ENCODE peak calls at places on chromosomes 7 and 10, in four cellular contexts. Q, V, S and H are unnamed samples.

GRCh38 chr10:121324678-121325213 is 273.5 kb downstream of the FGFR2 start:
- DNase-seq in S (no peak), Q (no peak), V (no peak), H (no peak)

GRCh38 chr7:46654546-46655443 is 733.7 kb upstream of the IGFBP3 start:
- DNase-seq in V (no peak), S (no peak), Q (no peak), H (no peak)

GRCh38 chr7:75872073-75872782 is 6.6 kb upstream of the RHBDD2 start:
- DNase-seq in Q (no peak), V (no peak), S (no peak), H (no peak)

GRCh38 chr10:77898323-77899079 is 28.1 kb downstream of the DLG5 start:
- DNase-seq in S (peak), V (peak), Q (no peak), H (no peak)

GRCh38 chr10:70891636-70892035 is 3.3 kb upstream of the PCBD1 start:
- DNase-seq in V (no peak), S (no peak), Q (no peak), H (no peak)

GRCh38 chr10:110686037-110686436 is 41.9 kb downstream of the RBM20 start:
- DNase-seq in Q (no peak), V (no peak), S (no peak), H (no peak)

GRCh38 chr7:50710441-50711154 is 72.1 kb downstream of the GRB10 start:
- DNase-seq in V (no peak), S (no peak), Q (no peak), H (no peak)

GRCh38 chr10:92024700-92025099 is 101.1 kb downstream of the BTAF1 start:
- DNase-seq in V (no peak), S (no peak), Q (no peak), H (no peak)

GRCh38 chr7:101933685-101934084 is 116.3 kb downstream of the CUX1 start:
- DNase-seq in V (no peak), S (no peak), Q (no peak), H (no peak)

GRCh38 chr10:10830316-10831061 is 187.2 kb upstream of the CELF2 start:
- DNase-seq in Q (no peak), V (no peak), S (no peak), H (no peak)

GRCh38 chr7:42617781-42618457 is 294.0 kb downstream of the C7orf25 start:
- DNase-seq in V (no peak), Q (peak), S (no peak), H (no peak)

GRCh38 chr10:16887565-16887964 is 70.3 kb upstream of the RSU1 start:
- DNase-seq in Q (no peak), V (no peak), S (no peak), H (no peak)

GRCh38 chr7:40604601-40605438 is 470.0 kb downstream of the SUGCT start:
- DNase-seq in V (peak), S (no peak), Q (peak), H (peak)

GRCh38 chr10:126520918-126521317 is 132.6 kb upstream of the ADAM12 start:
- DNase-seq in Q (no peak), V (no peak), S (no peak), H (no peak)

GRCh38 chr10:63504145-63504881 is 16.9 kb upstream of the REEP3 start:
- DNase-seq in S (no peak), Q (no peak), V (no peak), H (no peak)

GRCh38 chr7:17535776-17536175 is 237.3 kb downstream of the AHR start:
- DNase-seq in S (no peak), Q (no peak), V (no peak), H (no peak)

GRCh38 chr10:116112232-116113231 is 160.5 kb downstream of the GFRA1 start:
- DNase-seq in V (no peak), S (no peak), Q (no peak), H (no peak)

GRCh38 chr10:91271886-91272285 is 51.4 kb downstream of the PCGF5 start:
- DNase-seq in S (no peak), Q (no peak), V (no peak), H (no peak)

GRCh38 chr10:81280497-81281479 is 594.2 kb upstream of the NRG3 start:
- DNase-seq in Q (no peak), S (no peak), V (no peak), H (no peak)
- H3K27ac ChIP-seq in Q (no peak), S (no peak), V (no peak), H (no peak)

GRCh38 chr7:121336579-121336978 is 7.8 kb downstream of the WNT16 start:
- DNase-seq in Q (no peak), V (no peak), S (no peak), H (no peak)

GRCh38 chr7:121334875-121335648 is 6.3 kb downstream of the WNT16 start:
- DNase-seq in V (no peak), Q (no peak), S (no peak), H (no peak)

GRCh38 chr7:121334376-121334775 is 5.6 kb downstream of the WNT16 start:
- DNase-seq in S (no peak), V (no peak), Q (no peak), H (no peak)

GRCh38 chr7:121339082-121339481 is 10.3 kb downstream of the WNT16 start:
- DNase-seq in V (no peak), S (no peak), Q (no peak), H (no peak)

GRCh38 chr7:121337398-121337797 is 8.6 kb downstream of the WNT16 start:
- DNase-seq in V (no peak), S (no peak), Q (no peak), H (no peak)
- TF ChIP-seq CTCF in V (no peak), S (no peak), Q (no peak), H (no peak)

DNA sequence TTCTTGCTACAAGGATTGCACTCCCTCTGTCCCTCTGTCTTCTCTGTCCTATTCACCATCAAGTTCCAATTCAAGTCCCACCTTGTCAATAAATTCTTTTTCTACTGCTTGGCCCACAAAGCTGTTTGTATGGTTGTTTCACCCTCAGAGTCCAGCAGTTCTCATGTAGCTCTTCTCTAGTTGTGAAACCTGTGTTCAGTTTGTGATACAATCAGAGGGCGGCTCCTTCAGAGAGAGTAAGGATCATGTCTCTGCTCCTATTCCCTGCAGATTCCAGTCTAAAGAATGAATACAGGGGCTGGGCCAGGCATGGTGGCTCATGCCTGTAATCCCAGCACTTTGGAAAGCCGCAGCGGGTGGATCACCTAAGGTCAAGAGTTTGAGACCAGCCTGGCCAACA is 126.6 kb upstream of the BET1 start:
- DNase-seq in V (no peak), Q (no peak), S (no peak), H (no peak)
- H3K27ac ChIP-seq in V (no peak), Q (no peak), S (no peak), H (no peak)

GRCh38 chr7:136214356-136214755 is 237.2 kb upstream of the MTPN start:
- DNase-seq in V (no peak), Q (no peak), S (no peak), H (no peak)
- TF ChIP-seq CTCF in V (no peak), Q (no peak), S (no peak), H (no peak)

GRCh38 chr10:3890602-3891352 is 105.8 kb upstream of the KLF6 start:
- DNase-seq in Q (no peak), V (no peak), S (no peak), H (no peak)
- H3K27ac ChIP-seq in Q (no peak), V (no peak), S (no peak), H (no peak)

DNA sequence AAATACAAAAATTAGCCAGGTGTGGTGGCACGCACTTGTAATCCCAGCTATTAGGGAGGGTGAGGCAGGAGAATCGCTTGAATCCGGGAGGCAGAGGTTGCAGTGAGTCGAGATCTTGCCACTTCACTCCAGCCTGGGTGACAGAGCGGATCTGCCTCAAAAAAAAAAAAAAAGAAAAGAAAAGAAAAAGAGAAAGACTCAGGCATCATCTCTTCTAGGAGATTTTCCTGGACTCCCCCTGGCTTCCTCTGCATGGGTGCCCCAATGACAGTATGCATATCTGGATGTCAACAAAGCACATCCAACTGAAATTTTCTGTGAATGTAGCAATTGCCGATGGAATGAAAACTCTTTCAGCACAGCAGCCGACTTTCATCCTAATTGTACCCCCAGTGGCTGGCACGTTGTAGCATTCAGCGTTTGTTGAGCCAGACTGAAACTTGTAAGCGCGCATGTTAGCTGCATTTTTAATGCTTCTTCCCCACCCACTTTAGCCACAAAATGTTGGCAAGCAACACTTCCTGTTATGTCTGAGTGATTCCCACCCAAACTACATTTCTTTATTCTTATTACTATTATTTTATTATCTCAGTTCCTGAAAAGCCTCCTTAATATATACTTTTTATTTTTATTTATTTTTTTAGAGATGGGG is 70.2 kb downstream of the PRTFDC1 start:
- DNase-seq in V (no peak), Q (no peak), S (no peak), H (no peak)
- TF ChIP-seq CTCF in V (no peak), Q (no peak), S (no peak), H (no peak)

GRCh38 chr7:149854611-149855367 is 16.6 kb downstream of the ZNF862 start:
- DNase-seq in S (peak), Q (no peak), V (peak), H (no peak)
- H3K27ac ChIP-seq in S (peak), Q (no peak), V (no peak), H (peak)

GRCh38 chr7:16420649-16421332 is 547 bp downstream of the CRPPA start:
- DNase-seq in Q (peak), V (peak), S (peak), H (peak)
- TF ChIP-seq CTCF in Q (peak), V (peak), S (peak), H (no peak)